ENCODE peak calls at places on chromosomes 13 and 19, in six cellular contexts. T is choroid plexus epithelial cell, V is IMR-90, J is brain microvascular endothelial cell, N is thyroid gland, Z is cardiac muscle cell. F is an unnamed sample.

GRCh38 chr13:40652588-40652940 is 13.9 kb downstream of the FOXO1 start:
- DNase-seq in T (no peak), V (no peak), J (no peak), N (no peak), Z (no peak), F (no peak)

GRCh38 chr13:73015799-73016198 is 43.0 kb upstream of the KLF5 start:
- DNase-seq in T (no peak), V (no peak), J (no peak), N (no peak), Z (no peak), F (no peak)

GRCh38 chr13:39777527-39778061 is 122.1 kb downstream of the COG6 start:
- DNase-seq in T (peak), V (peak), J (peak), N (no peak), Z (peak), F (peak)

GRCh38 chr13:112968380-112968909 is 569 bp upstream of the MCF2L start:
- DNase-seq in T (no peak), V (no peak), J (no peak), N (peak), Z (no peak), F (no peak)

GRCh38 chr13:97205971-97206370 is 16.2 kb upstream of the MBNL2 start:
- DNase-seq in T (peak), V (peak), J (peak), N (no peak), Z (peak), F (peak)

GRCh38 chr13:74325106-74325505 is 190.9 kb upstream of the KLF12 start:
- DNase-seq in T (peak), V (peak), J (peak), N (peak), Z (peak), F (peak)

GRCh38 chr13:110509971-110510786 is 51.3 kb downstream of the RAB20 start:
- DNase-seq in T (no peak), V (peak), J (no peak), N (no peak), Z (peak), F (no peak)

GRCh38 chr19:38060346-38060745 is 153.3 kb downstream of the SIPA1L3 start:
- DNase-seq in T (no peak), V (no peak), J (no peak), N (no peak), Z (no peak), F (no peak)

GRCh38 chr13:46031581-46032263 is 20.8 kb downstream of the ZC3H13 start:
- DNase-seq in T (peak), V (peak), J (no peak), N (no peak), Z (no peak), F (no peak)

GRCh38 chr19:40804783-40805242 is 5.8 kb downstream of the EGLN2 start:
- DNase-seq in T (no peak), V (no peak), J (no peak), N (no peak), Z (no peak), F (no peak)

GRCh38 chr13:32314968-32315254 is 252 bp downstream of the ZAR1L start:
- DNase-seq in T (peak), V (peak), J (peak), N (peak), Z (peak), F (peak)

GRCh38 chr13:26897706-26898550 is 137.3 kb upstream of the GPR12 start:
- DNase-seq in T (no peak), V (no peak), J (no peak), N (no peak), Z (no peak), F (no peak)

GRCh38 chr13:53144826-53145225 is 116.2 kb downstream of the OLFM4 start:
- DNase-seq in T (no peak), V (no peak), J (no peak), N (no peak), Z (no peak), F (no peak)

GRCh38 chr13:76937416-76937815 is 10.9 kb upstream of the ACOD1 start:
- DNase-seq in T (peak), V (peak), J (peak), N (no peak), Z (peak), F (peak)

GRCh38 chr19:55112246-55112780 is 5.1 kb downstream of the PPP1R12C start:
- DNase-seq in T (no peak), V (no peak), J (no peak), N (no peak), Z (no peak), F (no peak)

GRCh38 chr19:7104783-7105447 is 35.4 kb downstream of the ZNF557 start:
- DNase-seq in T (no peak), V (no peak), J (no peak), N (no peak), Z (no peak), F (no peak)

GRCh38 chr13:23567792-23568480 is 2.3 kb upstream of the TNFRSF19 start:
- DNase-seq in T (peak), V (no peak), J (peak), N (no peak), Z (peak), F (no peak)

GRCh38 chr13:87820221-87820620 is 149.1 kb downstream of the SLITRK5 start:
- DNase-seq in T (peak), V (no peak), J (no peak), N (no peak), Z (peak), F (no peak)

GRCh38 chr19:41691268-41691970 is 3.3 kb upstream of the CEACAM7 start:
- DNase-seq in T (peak), V (no peak), J (no peak), N (no peak), Z (peak), F (no peak)

GRCh38 chr13:99996177-99996705 is 14.7 kb downstream of the ZIC2 start:
- DNase-seq in T (peak), V (no peak), J (no peak), N (no peak), Z (no peak), F (no peak)

GRCh38 chr13:32669030-32669646 is 82.9 kb downstream of the PDS5B start:
- DNase-seq in T (peak), V (peak), J (peak), N (no peak), Z (peak), F (peak)

GRCh38 chr19:45097776-45098520 is 5.0 kb downstream of the PPP1R37 start:
- DNase-seq in T (peak), V (peak), J (peak), N (peak), Z (peak), F (peak)

GRCh38 chr13:27007166-27007565 is 164.4 kb downstream of the USP12 start:
- DNase-seq in T (no peak), V (no peak), J (no peak), N (peak), Z (no peak), F (no peak)

DNA sequence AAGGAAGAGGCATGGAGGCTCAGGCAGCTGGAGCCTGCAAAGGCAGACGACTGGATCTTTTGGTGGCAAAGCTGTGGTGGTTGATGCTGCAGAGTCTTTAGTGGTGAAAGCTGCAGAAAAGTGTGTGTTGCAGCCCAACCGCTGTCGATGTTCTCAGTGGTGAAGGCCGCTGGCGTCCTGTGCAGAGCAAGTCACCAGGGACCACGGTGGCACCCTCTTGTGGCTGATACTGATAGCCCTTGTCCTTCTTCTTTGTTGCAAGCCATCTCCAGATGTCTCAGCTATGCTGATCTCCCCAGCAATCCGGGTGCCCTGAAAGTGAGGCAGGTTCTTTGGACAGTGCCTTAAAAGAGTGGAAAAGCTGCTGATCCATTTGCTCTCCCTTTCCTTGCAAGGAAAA is 610.9 kb upstream of the PCDH9 start:
- DNase-seq in T (no peak), V (no peak), J (no peak), N (no peak), Z (no peak), F (no peak)
- TF ChIP-seq CTCF in T (no peak), V (no peak), J (peak), N (no peak), Z (no peak), F (no peak)

DNA sequence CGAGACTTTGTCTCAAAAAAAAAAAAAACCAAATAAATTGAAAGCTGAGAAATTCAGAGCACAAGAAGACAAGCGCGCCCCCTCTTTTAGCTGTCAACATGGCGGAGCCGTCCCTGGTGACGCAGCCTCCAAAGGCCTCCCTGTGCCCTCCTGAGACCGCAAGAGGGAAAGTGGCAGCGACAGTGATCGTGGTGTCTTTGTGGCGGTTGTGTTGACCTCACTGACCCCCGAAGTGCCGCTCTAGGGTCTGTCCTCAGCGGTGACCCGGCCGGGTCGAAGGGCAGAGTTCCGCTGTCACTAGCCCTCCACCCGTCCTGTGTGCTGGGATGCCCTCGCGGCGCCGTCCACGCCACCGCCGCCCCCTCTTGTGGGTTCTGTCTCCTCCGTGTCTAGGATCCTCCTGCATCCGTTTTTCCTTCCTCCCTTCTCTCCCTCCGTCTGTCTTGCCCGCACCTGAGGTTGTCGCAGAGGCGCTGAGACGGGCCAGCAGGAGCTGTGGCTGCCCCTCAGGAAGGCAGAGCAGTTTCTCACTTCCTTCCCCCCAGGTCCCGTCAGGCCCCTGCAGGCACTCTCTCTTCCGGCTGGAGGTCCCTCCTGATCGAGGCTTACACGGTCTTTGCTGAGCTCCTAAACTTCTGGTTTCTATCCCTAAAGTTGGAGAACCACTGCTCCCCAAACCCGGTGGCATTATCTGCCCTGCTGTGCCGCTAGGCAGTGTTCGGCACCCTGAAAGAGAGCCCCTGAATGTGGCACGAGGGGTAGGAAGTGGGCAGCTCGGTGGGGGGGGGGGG is 7.2 kb downstream of the UHRF1 start:
- DNase-seq in T (no peak), V (no peak), J (no peak), N (no peak), Z (no peak), F (no peak)
- H3K4me3 ChIP-seq in T (no peak), V (no peak), J (no peak), N (no peak), Z (no peak), F (no peak)

DNA sequence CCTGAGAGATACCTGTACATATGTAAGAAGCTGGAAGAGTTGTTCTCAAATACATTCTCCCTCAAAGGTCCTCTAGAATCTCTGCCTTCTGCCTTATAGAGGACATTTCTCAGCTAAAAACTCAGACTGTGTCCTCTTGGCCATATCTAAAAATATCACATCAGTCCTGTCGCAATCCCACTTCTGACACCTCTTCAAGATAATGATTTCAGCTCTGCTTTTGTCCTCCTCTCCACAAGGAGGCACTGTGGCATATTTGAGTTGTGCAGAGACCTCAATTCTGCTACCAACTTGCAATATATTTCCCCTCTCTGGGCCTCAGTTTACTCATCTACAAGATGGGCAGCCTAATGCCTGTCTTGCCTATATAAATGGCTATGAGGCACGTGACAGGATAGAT is 16.6 kb downstream of the ADAMTS10 start:
- DNase-seq in T (peak), V (no peak), J (no peak), N (no peak), Z (no peak), F (peak)
- TF ChIP-seq CTCF in T (peak), V (peak), J (peak), N (peak), Z (peak), F (peak)

DNA sequence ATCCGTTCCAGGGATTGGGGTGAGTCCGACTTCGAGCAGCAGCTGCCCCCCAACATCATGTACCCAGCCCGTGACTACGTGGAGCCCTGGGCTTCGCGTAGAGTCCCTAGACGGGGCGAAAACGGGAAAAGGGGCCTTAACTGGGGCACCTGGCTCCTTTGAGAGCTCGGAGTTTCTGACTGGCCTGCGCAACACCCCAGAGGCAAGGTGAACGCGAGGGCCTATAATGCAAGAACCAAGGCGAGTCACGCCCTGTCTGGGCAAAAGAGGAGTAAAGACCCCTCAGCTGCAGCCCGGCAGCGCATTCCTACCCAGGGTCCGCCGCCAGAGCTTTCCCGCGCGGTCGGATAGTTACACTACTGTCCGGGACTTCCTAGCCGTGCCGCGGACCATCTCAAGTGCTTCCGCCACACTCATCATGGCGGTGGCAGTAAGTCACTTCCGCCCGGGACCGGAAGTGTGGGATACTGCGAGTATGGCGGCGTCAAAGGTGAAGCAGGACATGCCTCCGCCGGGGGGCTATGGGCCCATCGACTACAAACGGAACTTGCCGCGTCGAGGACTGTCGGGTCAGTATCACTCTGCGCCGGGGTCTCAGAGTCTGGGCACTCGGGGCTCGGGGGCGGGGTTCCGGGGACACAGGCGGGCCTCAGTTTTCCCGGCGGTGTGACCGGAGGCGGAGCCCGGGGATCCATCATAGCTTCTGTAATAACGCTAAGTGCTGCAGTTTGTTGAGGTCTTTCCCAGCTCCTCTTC is at the start of gene NDUFA13:
- DNase-seq in T (peak), V (peak), J (peak), N (peak), Z (peak), F (peak)
- H3K4me3 ChIP-seq in T (peak), V (peak), J (peak), N (peak), Z (peak), F (peak)

DNA sequence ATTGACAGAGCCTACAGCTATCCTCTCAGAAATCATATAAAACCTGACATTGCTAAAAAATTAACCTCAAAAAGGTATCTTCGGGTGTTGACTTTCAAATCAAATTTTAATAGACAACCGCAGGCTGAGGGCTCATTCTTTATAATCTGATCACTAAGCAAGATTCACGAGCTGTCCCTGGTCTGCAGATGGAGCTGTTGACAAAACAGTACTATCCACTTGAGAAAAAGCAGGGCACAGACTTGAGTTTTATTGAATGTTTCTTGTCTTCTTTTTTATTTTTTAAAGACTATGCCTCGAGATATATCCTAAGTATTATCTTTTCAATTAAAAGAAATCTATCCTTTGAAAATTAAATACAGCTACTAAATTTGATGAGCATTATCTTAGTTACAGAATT is 540.5 kb downstream of the PCDH9 start:
- DNase-seq in T (peak), V (peak), J (peak), N (no peak), Z (peak), F (peak)
- TF ChIP-seq CTCF in T (peak), V (peak), J (peak), N (peak), Z (peak), F (peak)

GRCh38 chr13:48231948-48232347 is 1.1 kb upstream of the ITM2B start:
- DNase-seq in T (no peak), V (no peak), J (no peak), N (no peak), Z (no peak), F (no peak)
- H3K4me3 ChIP-seq in T (no peak), V (no peak), J (no peak), N (no peak), Z (no peak), F (no peak)

F was measured in fibroblast of the aortic adventitia.